ENCODE peak calls at places on chromosomes 12 and 14, in five cellular contexts. G is PC-9, J is dorsolateral prefrontal cortex, D is thoracic aorta, M is colonic mucosa. U is an unnamed sample.

GRCh38 chr14:70380834-70381233 is 21.4 kb upstream of the COX16 start:
- DNase-seq in G (no peak), J (no peak), D (no peak), M (no peak), U (no peak)

GRCh38 chr12:124301084-124301654 is 6.3 kb downstream of the RFLNA start:
- DNase-seq in G (no peak), J (no peak), D (no peak), M (no peak), U (no peak)

GRCh38 chr14:103346286-103346685 is 12.2 kb downstream of the EIF5 start:
- DNase-seq in G (no peak), J (no peak), D (no peak), M (no peak), U (no peak)

GRCh38 chr12:24960222-24960855 is 11.4 kb upstream of the BCAT1 start:
- DNase-seq in G (no peak), J (no peak), D (no peak), M (no peak), U (no peak)

GRCh38 chr12:84150226-84150625 is 762.4 kb downstream of the SLC6A15 start:
- DNase-seq in G (no peak), J (no peak), D (no peak), M (no peak), U (no peak)

GRCh38 chr12:93381183-93381975 is 3.7 kb downstream of the NUDT4 start:
- DNase-seq in G (no peak), J (no peak), D (no peak), M (no peak), U (no peak)

GRCh38 chr12:120186654-120187053 is 7.9 kb downstream of the GCN1 start:
- DNase-seq in G (no peak), J (no peak), D (no peak), M (no peak), U (no peak)

GRCh38 chr14:93970967-93971634 is 5.3 kb downstream of the ASB2 start:
- DNase-seq in G (no peak), J (no peak), D (no peak), M (no peak), U (no peak)

GRCh38 chr12:104634852-104635251 is 178.1 kb downstream of the CHST11 start:
- DNase-seq in G (no peak), J (no peak), D (no peak), M (no peak), U (no peak)

GRCh38 chr12:14960548-14961465 is 594 bp downstream of the ARHGDIB start:
- DNase-seq in G (peak; percentile 85), J (no peak), D (no peak), M (no peak), U (no peak)

GRCh38 chr12:24555730-24556129 is 393.2 kb downstream of the BCAT1 start:
- DNase-seq in G (no peak), J (no peak), D (no peak), M (no peak), U (no peak)

GRCh38 chr14:22098435-22098834 is 424.8 kb upstream of the OR4E1 start:
- DNase-seq in G (no peak), J (no peak), D (no peak), M (no peak), U (no peak)

GRCh38 chr14:32468955-32469354 is 139.9 kb downstream of the AKAP6 start:
- DNase-seq in G (peak; percentile 79), J (no peak), D (no peak), M (no peak), U (no peak)

GRCh38 chr14:103871596-103872480 is 24.5 kb upstream of the PPP1R13B start:
- DNase-seq in G (no peak), J (no peak), D (no peak), M (peak; percentile 92), U (no peak)

GRCh38 chr12:52037248-52037861 is 13.9 kb upstream of the NR4A1 start:
- DNase-seq in G (no peak), J (no peak), D (no peak), M (no peak), U (no peak)
- TF ChIP-seq CTCF in G (no peak), J (no peak), D (no peak), M (no peak), U (peak; percentile 15)

GRCh38 chr14:55191101-55191880 is at the start of gene DLGAP5:
- DNase-seq in G (peak; percentile 94), J (peak; percentile 89), D (peak; percentile 81), M (peak; percentile 97), U (peak; percentile 83)

GRCh38 chr14:55191881-55192616 is 664 bp upstream of the DLGAP5 start:
- DNase-seq in G (no peak), J (no peak), D (no peak), M (no peak), U (no peak)

GRCh38 chr14:55188686-55189295 is 2.6 kb downstream of the DLGAP5 start:
- DNase-seq in G (no peak), J (no peak), D (no peak), M (no peak), U (no peak)
- H3K4me3 ChIP-seq in G (no peak overlapping the region), J (no peak overlapping the region), D (no peak overlapping the region), M (no peak overlapping the region), U (no peak overlapping the region)

GRCh38 chr14:89660183-89660582 is 243.2 kb upstream of the FOXN3 start:
- DNase-seq in G (no peak), J (no peak), D (no peak), M (no peak), U (peak; percentile 52)
- H3K27ac ChIP-seq in G (no peak overlapping the region), J (no peak overlapping the region), D (no peak overlapping the region), M (no peak overlapping the region), U (peak overlapping the region; percentile 87)

GRCh38 chr14:76844223-76844622 is 18.0 kb downstream of the LRRC74A start:
- DNase-seq in G (no peak), J (no peak), D (no peak), M (no peak), U (no peak)
- TF ChIP-seq CTCF in G (no peak), J (no peak), D (peak; percentile 20), M (no peak), U (no peak)

GRCh38 chr14:29222671-29223268 is 456.2 kb downstream of the FOXG1 start:
- DNase-seq in G (no peak), J (no peak), D (no peak), M (no peak), U (no peak)
- H3K4me3 ChIP-seq in G (no peak overlapping the region), J (no peak overlapping the region), D (no peak overlapping the region), M (no peak overlapping the region), U (no peak overlapping the region)

DNA sequence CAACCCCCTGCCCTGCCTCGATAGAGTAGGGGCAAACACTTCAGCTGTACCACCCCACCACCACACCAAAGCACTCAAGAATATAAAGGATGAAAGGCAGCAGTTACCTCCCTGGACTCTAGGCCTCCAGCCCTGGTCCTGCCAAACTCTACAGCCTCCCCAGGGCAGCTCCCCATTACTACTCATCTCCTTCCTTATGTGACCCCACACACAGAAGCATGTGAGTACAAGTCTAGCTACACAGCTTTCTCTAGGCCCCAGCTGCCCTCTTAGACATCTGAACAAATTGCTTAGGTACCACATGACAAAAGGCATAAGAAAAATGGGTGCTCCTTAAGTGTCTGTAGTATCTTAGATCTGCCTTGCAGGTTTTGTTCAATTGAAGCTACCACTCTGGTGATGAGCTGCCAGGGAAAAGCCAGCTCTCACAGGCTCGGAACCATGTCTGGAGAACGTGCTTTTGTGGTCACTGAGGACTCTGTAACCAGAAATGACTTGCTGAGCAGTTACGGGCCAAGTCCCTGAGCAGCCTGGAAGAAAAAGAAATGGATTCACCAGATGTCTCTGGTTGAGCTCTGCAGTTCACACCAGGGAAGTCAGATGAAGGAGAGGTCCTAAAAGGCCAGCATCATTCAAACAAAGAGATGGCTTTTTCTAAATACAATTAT is 32.8 kb downstream of the FMNL3 start:
- DNase-seq in G (no peak), J (no peak), D (no peak), M (no peak), U (no peak)
- H3K27ac ChIP-seq in G (no peak overlapping the region), J (peak overlapping the region; percentile 96), D (peak overlapping the region; percentile 91), M (peak overlapping the region; percentile 89), U (peak overlapping the region; percentile 82)

GRCh38 chr12:1531654-1532366 is 62.6 kb downstream of the FBXL14 start:
- DNase-seq in G (no peak), J (no peak), D (no peak), M (no peak), U (no peak)

GRCh38 chr12:1533602-1534304 is 60.6 kb downstream of the FBXL14 start:
- DNase-seq in G (no peak), J (no peak), D (no peak), M (no peak), U (no peak)

GRCh38 chr12:1533205-1533601 is 61.2 kb downstream of the FBXL14 start:
- DNase-seq in G (no peak), J (no peak), D (no peak), M (no peak), U (no peak)

GRCh38 chr12:1532367-1532752 is 62.0 kb downstream of the FBXL14 start:
- DNase-seq in G (no peak), J (no peak), D (no peak), M (no peak), U (no peak)

DNA sequence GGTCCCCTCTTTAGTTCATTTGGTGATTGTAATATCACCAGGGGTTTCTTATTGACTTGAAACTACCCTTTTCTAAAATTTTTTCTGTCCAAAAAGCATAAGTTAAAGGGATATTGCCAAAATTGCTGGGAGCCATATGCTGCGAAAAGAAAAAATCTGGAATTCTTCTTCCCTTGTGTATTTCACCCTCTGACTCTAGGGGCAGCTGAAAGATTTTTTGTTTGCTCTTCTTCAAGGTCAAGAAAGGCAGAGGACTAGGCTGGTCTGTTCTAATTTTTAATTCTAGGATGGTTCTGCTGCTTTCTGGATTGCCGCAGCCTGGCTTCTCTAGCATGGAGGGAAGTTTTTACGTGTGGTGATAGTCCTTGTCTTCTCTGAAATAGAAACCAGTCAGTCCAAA is 61.6 kb downstream of the FBXL14 start:
- DNase-seq in G (no peak), J (no peak), D (no peak), M (no peak), U (no peak)
- TF ChIP-seq CTCF in G (no peak), J (no peak), D (no peak), M (no peak), U (no peak)

GRCh38 chr12:80445083-80445482 is 1.0 kb downstream of the PTPRQ start:
- DNase-seq in G (no peak), J (no peak), D (no peak), M (no peak), U (no peak)
- H3K4me3 ChIP-seq in G (no peak overlapping the region), J (no peak overlapping the region), D (peak overlapping the region; percentile 25), M (no peak overlapping the region), U (no peak overlapping the region)

GRCh38 chr12:19692091-19692490 is 252.8 kb downstream of the AEBP2 start:
- DNase-seq in G (no peak), J (no peak), D (no peak), M (no peak), U (no peak)
- H3K27ac ChIP-seq in G (no peak overlapping the region), J (no peak overlapping the region), D (no peak overlapping the region), M (no peak overlapping the region), U (no peak overlapping the region)